ENCODE peak calls at places on chromosomes 12 and 14, in six cellular contexts. Y is EH, O is right atrium auricular region, B is GM23248, S is AG09309, P is NCI-H1105 treated with DMSO at 0.1 percent for 48 hours. Z is an unnamed sample.

GRCh38 chr14:99246536-99247083 is 25.4 kb downstream of the BCL11B start:
- DNase-seq in P (no peak), S (no peak), Y (no peak), B (no peak), O (no peak), Z (no peak)

GRCh38 chr12:64452559-64453329 is 824 bp downstream of the TBK1 start:
- DNase-seq in P (peak), S (peak), B (peak), O (no peak), Y (peak), Z (no peak)

GRCh38 chr12:60194682-60195081 is 598.9 kb downstream of the SLC16A7 start:
- DNase-seq in Y (peak), O (no peak), P (no peak), B (peak), S (no peak), Z (no peak)

GRCh38 chr12:123253606-123254459 is 17.8 kb downstream of the CDK2AP1 start:
- DNase-seq in O (no peak), S (no peak), B (no peak), P (no peak), Y (no peak), Z (no peak)

GRCh38 chr12:50707396-50707795 is 56.5 kb upstream of the ATF1 start:
- DNase-seq in P (no peak), Y (no peak), B (no peak), S (no peak), O (no peak), Z (no peak)

GRCh38 chr12:11830298-11830937 is 180.9 kb downstream of the ETV6 start:
- DNase-seq in Y (no peak), S (no peak), O (no peak), P (no peak), B (no peak), Z (no peak)

GRCh38 chr14:105086833-105087307 is 21.6 kb upstream of the GPR132 start:
- DNase-seq in S (no peak), O (no peak), P (peak), B (peak), Y (peak), Z (peak)

GRCh38 chr12:81800298-81801148 is 41.4 kb upstream of the PPFIA2 start:
- DNase-seq in B (peak), O (no peak), P (no peak), S (no peak), Y (no peak), Z (no peak)

GRCh38 chr12:54374555-54375257 is 9.8 kb downstream of the ZNF385A start:
- DNase-seq in S (no peak), B (no peak), P (peak), O (no peak), Y (no peak), Z (peak)

GRCh38 chr14:71478542-71478941 is 453.7 kb upstream of the RGS6 start:
- DNase-seq in S (peak), O (no peak), P (no peak), Y (peak), B (no peak), Z (no peak)

GRCh38 chr12:10135126-10135525 is 5.1 kb upstream of the CLEC7A start:
- DNase-seq in O (no peak), S (no peak), P (no peak), B (no peak), Y (no peak), Z (no peak)

GRCh38 chr12:92493816-92494215 is 209.0 kb upstream of the PLEKHG7 start:
- DNase-seq in Y (no peak), P (no peak), O (no peak), B (peak), S (no peak), Z (no peak)

GRCh38 chr14:23573384-23573783 is 5.2 kb downstream of the JPH4 start:
- DNase-seq in S (no peak), O (no peak), Y (no peak), B (no peak), P (peak), Z (peak)

GRCh38 chr12:15528666-15529065 is 206.4 kb downstream of the PTPRO start:
- DNase-seq in O (no peak), B (no peak), Y (no peak), S (no peak), P (no peak), Z (no peak)

GRCh38 chr14:77979666-77980351 is 179.9 kb downstream of the ADCK1 start:
- DNase-seq in S (peak), B (no peak), O (no peak), P (no peak), Y (peak), Z (no peak)

GRCh38 chr12:110581951-110582285 is 1.2 kb downstream of the PPTC7 start:
- DNase-seq in S (no peak), Y (no peak), B (no peak), P (peak), O (no peak), Z (no peak)

GRCh38 chr12:5442251-5443006 is 10.5 kb downstream of the NTF3 start:
- DNase-seq in P (peak), S (peak), O (no peak), Y (peak), B (peak), Z (no peak)

GRCh38 chr14:37592288-37593274 is 2.5 kb downstream of the FOXA1 start:
- DNase-seq in O (no peak), Y (no peak), P (peak), S (no peak), B (no peak), Z (peak)

GRCh38 chr12:67356400-67356799 is 87.2 kb downstream of the CAND1 start:
- DNase-seq in O (no peak), B (no peak), Y (no peak), S (no peak), P (peak), Z (peak)

GRCh38 chr12:128613821-128614220 is 209.9 kb downstream of the SLC15A4 start:
- DNase-seq in P (no peak), Y (no peak), S (no peak), B (no peak), O (no peak), Z (no peak)

GRCh38 chr12:7144414-7145120 is 14.4 kb downstream of the CLSTN3 start:
- DNase-seq in B (peak), S (no peak), Y (peak), P (peak), O (no peak), Z (peak)

GRCh38 chr12:62603811-62604098 is 137.1 kb downstream of the MON2 start:
- DNase-seq in O (no peak), B (no peak), S (no peak), P (no peak), Y (no peak), Z (no peak)

Z was measured in COR-L47.